ENCODE peak calls at places on chromosomes 2 and 18, in seven cellular contexts. G, K, I, X, J, Q and W are unnamed samples.

GRCh38 chr18:59605633-59606192 is 91.5 kb downstream of the CCBE1 start:
- DNase-seq in G (no peak), K (no peak), I (peak; percentile 16), X (no peak), J (no peak), Q (no peak), W (no peak)

GRCh38 chr2:77018219-77018618 is 504.0 kb downstream of the LRRTM4 start:
- DNase-seq in G (no peak), K (no peak), I (no peak), X (no peak), J (no peak), Q (no peak), W (no peak)

GRCh38 chr2:71561441-71562267 is 108.3 kb downstream of the DYSF start:
- DNase-seq in G (no peak), K (no peak), I (no peak), X (no peak), J (peak; percentile 39), Q (no peak), W (no peak)

GRCh38 chr2:182852090-182852489 is 14.3 kb downstream of the FRZB start:
- DNase-seq in G (peak; percentile 26), K (no peak), I (no peak), X (no peak), J (peak; percentile 45), Q (no peak), W (no peak)

GRCh38 chr2:98952971-98953370 is 16.9 kb upstream of the CRACDL start:
- DNase-seq in G (no peak), K (no peak), I (no peak), X (no peak), J (no peak), Q (no peak), W (no peak)

GRCh38 chr18:8797206-8797605 is 91.8 kb downstream of the MTCL1 start:
- DNase-seq in G (no peak), K (no peak), I (no peak), X (no peak), J (no peak), Q (no peak), W (no peak)

GRCh38 chr2:73899801-73900336 is 7.1 kb downstream of the ACTG2 start:
- DNase-seq in G (no peak), K (no peak), I (no peak), X (no peak), J (no peak), Q (no peak), W (no peak)

GRCh38 chr2:27316655-27317412 is 6.1 kb downstream of the MPV17 start:
- DNase-seq in G (no peak), K (no peak), I (no peak), X (no peak), J (peak; percentile 91), Q (no peak), W (no peak)

GRCh38 chr18:35110554-35111058 is 69.4 kb downstream of the MAPRE2 start:
- DNase-seq in G (no peak), K (no peak), I (no peak), X (no peak), J (no peak), Q (no peak), W (no peak)

GRCh38 chr18:56650056-56650455 is 1.1 kb upstream of the WDR7 start:
- DNase-seq in G (no peak), K (no peak), I (no peak), X (no peak), J (no peak), Q (no peak), W (no peak)

GRCh38 chr2:20614201-20615045 is 36.5 kb downstream of the HS1BP3 start:
- DNase-seq in G (no peak), K (no peak), I (no peak), X (no peak), J (peak; percentile 85), Q (peak; percentile 23), W (no peak)

GRCh38 chr2:3584076-3584475 is 9.0 kb downstream of the RPS7 start:
- DNase-seq in G (no peak), K (no peak), I (no peak), X (no peak), J (no peak), Q (no peak), W (no peak)

GRCh38 chr2:79327460-79327859 is 167.9 kb upstream of the REG3A start:
- DNase-seq in G (no peak), K (no peak), I (no peak), X (no peak), J (no peak), Q (no peak), W (no peak)

GRCh38 chr2:45224996-45225380 is 215.7 kb upstream of the SIX2 start:
- DNase-seq in G (no peak), K (no peak), I (no peak), X (no peak), J (no peak), Q (peak; percentile 16), W (no peak)

GRCh38 chr2:172467382-172467781 is 40.0 kb downstream of the ITGA6 start:
- DNase-seq in G (no peak), K (no peak), I (no peak), X (no peak), J (no peak), Q (no peak), W (no peak)

GRCh38 chr2:222709191-222709891 is 37.9 kb downstream of the MOGAT1 start:
- DNase-seq in G (peak; percentile 71), K (peak; percentile 22), I (peak; percentile 92), X (no peak), J (peak; percentile 73), Q (peak; percentile 53), W (no peak)

GRCh38 chr18:12408247-12408869 is 629 bp downstream of the PRELID3A start:
- DNase-seq in G (no peak), K (no peak), I (no peak), X (no peak), J (no peak), Q (peak; percentile 57), W (no peak)

GRCh38 chr2:6831229-6831628 is 34.5 kb downstream of the CMPK2 start:
- DNase-seq in G (no peak), K (no peak), I (no peak), X (no peak), J (no peak), Q (no peak), W (no peak)

GRCh38 chr2:108935231-108935863 is 53.7 kb downstream of the EDAR start:
- DNase-seq in G (no peak), K (no peak), I (no peak), X (no peak), J (no peak), Q (no peak), W (no peak)

DNA sequence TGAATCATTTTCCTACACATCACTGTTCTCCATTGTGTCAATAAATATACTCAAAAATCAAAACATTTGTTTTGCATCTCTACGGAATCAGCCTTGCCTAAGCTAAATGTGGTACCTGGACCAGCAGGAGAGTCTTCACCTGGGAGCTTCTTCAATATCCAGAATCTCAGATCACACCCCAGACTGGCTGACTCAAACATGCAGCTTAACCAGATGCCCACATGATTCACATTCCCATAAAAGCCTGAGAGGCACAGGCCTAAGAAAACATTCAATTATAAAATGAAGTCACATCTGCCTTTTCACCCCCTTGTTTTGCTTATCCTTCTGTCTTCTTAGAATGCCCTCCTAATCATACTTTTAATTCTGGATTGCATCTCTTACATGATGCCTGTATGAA is 1045.5 kb upstream of the NXPH2 start:
- DNase-seq in G (no peak), K (no peak), I (no peak), X (no peak), J (no peak), Q (no peak), W (no peak)
- TF ChIP-seq CTCF in G (no peak), K (no peak), I (no peak), X (no peak), J (no peak), Q (no peak), W (no peak)

DNA sequence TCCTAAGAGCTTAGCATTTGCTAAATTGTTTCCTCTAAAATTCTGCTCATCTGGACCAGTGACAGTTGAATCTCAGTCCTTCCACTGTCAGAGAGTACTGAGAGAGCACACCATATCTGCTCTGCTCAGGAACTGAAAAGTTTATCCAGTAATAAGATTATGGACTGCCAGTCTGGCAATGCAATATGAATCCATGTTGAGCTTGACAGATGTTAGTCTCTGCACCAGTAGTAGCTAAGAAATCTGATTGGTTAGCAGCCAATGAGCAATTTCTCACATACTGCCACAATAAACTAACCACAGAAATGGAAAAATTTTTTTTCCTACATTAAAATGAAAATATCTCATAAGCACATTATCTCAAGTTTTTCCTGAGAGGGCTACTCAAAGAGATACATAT is 2.3 kb downstream of the PRKD3 start:
- DNase-seq in G (no peak), K (no peak), I (no peak), X (no peak), J (no peak), Q (peak; percentile 50), W (no peak)
- H3K4me3 ChIP-seq in G (no peak overlapping the region), K (peak overlapping the region; percentile 67), I (no peak overlapping the region), X (peak overlapping the region; percentile 78), J (peak overlapping the region; percentile 94), Q (peak overlapping the region; percentile 98), W (no peak overlapping the region)

GRCh38 chr2:29155578-29155977 is 40.4 kb downstream of the CLIP4 start:
- DNase-seq in G (no peak), K (no peak), I (no peak), X (no peak), J (no peak), Q (no peak), W (no peak)

GRCh38 chr2:29157131-29157530 is 41.9 kb downstream of the CLIP4 start:
- DNase-seq in G (no peak), K (no peak), I (no peak), X (no peak), J (no peak), Q (no peak), W (no peak)

GRCh38 chr2:29159125-29159524 is 43.9 kb downstream of the CLIP4 start:
- DNase-seq in G (no peak), K (no peak), I (no peak), X (no peak), J (no peak), Q (no peak), W (no peak)

GRCh38 chr2:29160184-29160583 is 45.0 kb downstream of the CLIP4 start:
- DNase-seq in G (no peak), K (no peak), I (no peak), X (no peak), J (no peak), Q (no peak), W (no peak)

GRCh38 chr2:29154610-29155009 is 39.4 kb downstream of the CLIP4 start:
- DNase-seq in G (no peak), K (no peak), I (no peak), X (no peak), J (no peak), Q (no peak), W (no peak)
- H3K36me3 ChIP-seq in G (no peaks in the 10 kb centered on the region), K (peaks cover 4% of the 10 kb centered on the region), I (peaks cover 1% of the 10 kb centered on the region), X (peaks cover 96% of the 10 kb centered on the region), J (no peaks in the 10 kb centered on the region), Q (no peaks in the 10 kb centered on the region), W (peaks cover 19% of the 10 kb centered on the region)

GRCh38 chr2:230925443-230925878 is 419 bp upstream of the GPR55 start:
- DNase-seq in G (no peak), K (peak; percentile 76), I (no peak), X (no peak), J (no peak), Q (no peak), W (no peak)

GRCh38 chr2:230922951-230923717 is 1.9 kb downstream of the GPR55 start:
- DNase-seq in G (no peak), K (peak; percentile 54), I (no peak), X (no peak), J (no peak), Q (no peak), W (no peak)

GRCh38 chr2:230925879-230926765 is 1.1 kb upstream of the GPR55 start:
- DNase-seq in G (no peak), K (peak; percentile 78), I (no peak), X (no peak), J (no peak), Q (no peak), W (no peak)

GRCh38 chr2:230924092-230924469 is 961 bp downstream of the GPR55 start:
- DNase-seq in G (no peak), K (peak; percentile 41), I (no peak), X (no peak), J (no peak), Q (no peak), W (no peak)

GRCh38 chr2:230924470-230925341 is at the start of gene GPR55:
- DNase-seq in G (no peak), K (peak; percentile 80), I (no peak), X (no peak), J (no peak), Q (peak; percentile 25), W (no peak)
- TF ChIP-seq CTCF in G (no peak), K (peak; percentile 74), I (no peak), X (no peak), J (no peak), Q (peak; percentile 52), W (peak; percentile 9)